ENCODE peak calls at places on chromosome 10, in five cellular contexts. H is brain microvascular endothelial cell, A is mesothelial cell of epicardium, M is left lung, Q is fibroblast of villous mesenchyme. Y is an unnamed sample.
A peak's percentile ranks its signal among the peaks of the same experiment; 100 is the strongest.

GRCh38 chr10:99412100-99412499 is 18.3 kb downstream of the GOT1 start:
- DNase-seq in H (no peak), M (no peak), Q (no peak), A (no peak), Y (no peak)

GRCh38 chr10:79412516-79412915 is 32.9 kb downstream of the ZCCHC24 start:
- DNase-seq in A (no peak), M (peak; percentile 15), Q (no peak), H (no peak), Y (no peak)

GRCh38 chr10:26978531-26978930 is 117.8 kb upstream of the ABI1 start:
- DNase-seq in H (no peak), Q (no peak), M (no peak), A (no peak), Y (no peak)

GRCh38 chr10:70740441-70741288 is 44.5 kb downstream of the TBATA start:
- DNase-seq in A (no peak), Q (no peak), M (no peak), H (no peak), Y (no peak)

GRCh38 chr10:74827045-74827441 is 643 bp downstream of the KAT6B start:
- DNase-seq in A (no peak), Q (no peak), M (no peak), H (no peak), Y (no peak)

GRCh38 chr10:43057231-43057711 is 19.6 kb upstream of the RET start:
- DNase-seq in H (no peak), M (peak; percentile 22), A (no peak), Q (no peak), Y (no peak)

GRCh38 chr10:45557275-45557905 is 115.2 kb downstream of the ZFAND4 start:
- DNase-seq in H (peak; percentile 33), M (no peak), A (no peak), Q (no peak), Y (no peak)

GRCh38 chr10:35011771-35012191 is 78.4 kb downstream of the CUL2 start:
- DNase-seq in M (no peak), Q (no peak), A (no peak), H (peak; percentile 28), Y (no peak)

GRCh38 chr10:112202561-112203241 is 19.1 kb upstream of the GPAM start:
- DNase-seq in M (no peak), Q (no peak), A (no peak), H (peak; percentile 22), Y (no peak)

GRCh38 chr10:130484912-130485180 is 348.7 kb downstream of the GLRX3 start:
- DNase-seq in Q (no peak), M (no peak), A (no peak), H (no peak), Y (no peak)

GRCh38 chr10:86220626-86221025 is 146.0 kb downstream of the GRID1 start:
- DNase-seq in M (no peak), H (no peak), Q (no peak), A (no peak), Y (no peak)

GRCh38 chr10:128069351-128070051 is 56.7 kb downstream of the MKI67 start:
- DNase-seq in M (peak; percentile 83), A (peak; percentile 81), H (peak; percentile 38), Q (peak; percentile 86), Y (peak; percentile 78)

GRCh38 chr10:58667658-58668310 is 155.1 kb downstream of the BICC1 start:
- DNase-seq in Q (no peak), M (no peak), A (no peak), H (no peak), Y (no peak)

GRCh38 chr10:47139121-47139520 is 160.9 kb upstream of the GDF10 start:
- DNase-seq in H (no peak), A (no peak), Q (no peak), M (no peak), Y (no peak)

GRCh38 chr10:89502556-89502955 is 32.8 kb downstream of the SLC16A12 start:
- DNase-seq in M (no peak), Q (no peak), H (peak; percentile 74), A (no peak), Y (no peak)

GRCh38 chr10:5532618-5533097 is 7.9 kb downstream of the CALML3 start:
- DNase-seq in H (no peak), A (no peak), Q (no peak), M (peak; percentile 19), Y (no peak)

GRCh38 chr10:24467605-24468004 is 256.1 kb downstream of the ARHGAP21 start:
- DNase-seq in Q (peak; percentile 11), A (no peak), M (no peak), H (no peak), Y (no peak)

GRCh38 chr10:112519129-112519761 is 72.2 kb downstream of the VTI1A start:
- DNase-seq in A (no peak), Q (no peak), H (no peak), M (no peak), Y (no peak)

GRCh38 chr10:86359111-86359510 is 7.5 kb downstream of the GRID1 start:
- DNase-seq in Q (no peak), A (no peak), M (peak; percentile 17), H (no peak), Y (no peak)

GRCh38 chr10:60363187-60363586 is 26.5 kb downstream of the ANK3 start:
- DNase-seq in M (no peak), H (no peak), A (no peak), Q (no peak), Y (no peak)

GRCh38 chr10:35379226-35380137 is 43.2 kb downstream of the CCNY start:
- DNase-seq in H (peak; percentile 90), M (no peak), Q (peak; percentile 19), A (no peak), Y (no peak)

GRCh38 chr10:102611514-102612095 is 32.7 kb upstream of the TRIM8 start:
- DNase-seq in H (no peak), Q (peak; percentile 76), A (no peak), M (no peak), Y (no peak)

GRCh38 chr10:90847436-90847835 is 10.4 kb downstream of the HTR7 start:
- DNase-seq in A (no peak), H (peak; percentile 61), Q (peak; percentile 37), M (no peak), Y (no peak)

GRCh38 chr10:14653271-14654161 is 121.2 kb downstream of the FAM107B start:
- DNase-seq in A (no peak), M (no peak), H (peak; percentile 71), Q (peak; percentile 94), Y (no peak)

GRCh38 chr10:110101464-110102144 is 93.8 kb downstream of the ADD3 start:
- DNase-seq in M (no peak), A (no peak), Q (no peak), H (no peak), Y (no peak)

GRCh38 chr10:79019961-79020491 is 48.7 kb upstream of the ZMIZ1 start:
- DNase-seq in A (no peak), H (no peak), Q (peak; percentile 94), M (no peak), Y (no peak)

GRCh38 chr10:14389981-14390590 is 59.4 kb upstream of the FRMD4A start:
- DNase-seq in H (no peak), A (no peak), M (no peak), Q (no peak), Y (no peak)

GRCh38 chr10:2980791-2981360 is 86.5 kb upstream of the PFKP start:
- DNase-seq in H (peak; percentile 56), M (no peak), A (no peak), Q (peak; percentile 39), Y (no peak)

GRCh38 chr10:110077436-110078120 is 69.8 kb downstream of the ADD3 start:
- DNase-seq in Q (peak; percentile 35), M (no peak), A (no peak), H (no peak), Y (no peak)

GRCh38 chr10:52442576-52442975 is 128.5 kb downstream of the DKK1 start:
- DNase-seq in A (no peak), M (no peak), H (peak; percentile 63), Q (peak; percentile 55), Y (no peak)

GRCh38 chr10:79188154-79188763 is 119.5 kb downstream of the ZMIZ1 start:
- DNase-seq in H (no peak), Q (no peak), M (peak; percentile 65), A (no peak), Y (no peak)

GRCh38 chr10:92965314-92965713 is 95.3 kb upstream of the CYP26C1 start:
- DNase-seq in A (no peak), M (no peak), Q (peak; percentile 74), H (no peak), Y (no peak)

GRCh38 chr10:133162910-133163856 is 3.2 kb downstream of the KNDC1 start:
- DNase-seq in A (no peak), H (no peak), M (no peak), Q (no peak), Y (no peak)
- TF ChIP-seq CTCF in A (no peak), H (no peak), M (no peak), Q (no peak), Y (no peak)

GRCh38 chr10:97400665-97401454 is at the start of gene RRP12:
- DNase-seq in H (peak; percentile 98), Q (peak; percentile 99), M (peak; percentile 91), A (peak; percentile 69), Y (peak; percentile 74)
- TF ChIP-seq CTCF in H (peak; percentile 29), Q (peak; percentile 3), M (no peak), A (no peak), Y (no peak)

GRCh38 chr10:13001887-13002212 is 337 bp upstream of the CCDC3 start:
- DNase-seq in M (no peak), H (no peak), A (no peak), Q (no peak), Y (no peak)
- TF ChIP-seq CTCF in M (no peak), H (no peak), A (no peak), Q (no peak), Y (no peak)

GRCh38 chr10:72106154-72106849 is 18.0 kb upstream of the SPOCK2 start:
- DNase-seq in Q (no peak), H (no peak), M (no peak), A (no peak), Y (no peak)
- TF ChIP-seq CTCF in Q (no peak), H (no peak), M (no peak), A (no peak), Y (no peak)

DNA sequence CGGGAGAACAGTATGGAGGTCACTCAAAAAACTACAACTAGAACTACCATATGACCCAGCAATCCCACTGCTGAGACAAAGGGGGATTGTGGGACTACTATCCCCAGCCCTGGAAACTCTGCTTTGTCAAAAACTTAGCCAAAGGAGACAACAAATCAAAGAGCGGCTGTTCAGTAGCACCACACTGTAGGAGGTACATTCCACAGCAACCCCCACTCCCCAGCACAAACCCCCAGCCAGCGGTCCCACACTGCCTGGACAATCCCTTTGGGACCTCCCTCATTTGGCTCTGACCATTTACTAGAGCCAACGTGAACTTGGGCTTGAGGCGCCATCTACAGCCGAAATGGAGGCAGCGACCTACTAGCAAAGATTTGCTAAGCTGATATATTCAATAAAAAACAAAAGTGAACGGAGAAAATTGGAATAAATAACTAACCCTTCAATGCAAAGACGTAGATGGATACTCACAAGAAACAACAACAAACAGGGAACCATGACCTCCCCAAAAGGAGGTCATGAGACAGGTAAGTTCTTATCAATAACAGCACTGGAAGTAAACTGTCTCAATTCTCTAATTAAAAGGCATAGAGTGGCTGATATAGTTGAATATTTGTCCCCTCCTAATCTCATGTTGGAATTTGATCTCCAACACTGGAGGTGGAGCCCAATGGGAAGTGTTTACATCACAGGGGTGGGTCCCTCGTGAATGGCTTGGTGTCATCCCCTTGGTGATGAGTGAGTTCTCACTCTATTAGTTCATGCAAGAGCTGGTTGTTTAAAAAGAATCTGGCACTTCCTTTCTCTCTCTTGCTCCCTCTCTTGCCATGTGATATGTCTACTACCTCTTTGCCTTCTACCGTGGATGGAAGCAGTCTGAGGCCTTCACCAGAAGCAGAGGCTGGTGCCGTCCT is 119.0 kb upstream of the KCNMA1 start:
- DNase-seq in Q (peak; percentile 75), H (peak; percentile 83), M (peak; percentile 38), A (peak; percentile 55), Y (no peak)
- TF ChIP-seq CTCF in Q (peak; percentile 92), H (peak; percentile 94), M (peak; percentile 16), A (peak; percentile 41), Y (peak; percentile 15)

Y was measured in natural killer cell.